ENCODE peak calls at places on chromosomes 3 and 15, in four cellular contexts. L is foreskin fibroblast, F is NCI-H1694 treated with DMSO at 0.1 percent for 48 hours, W is nucleus accumbens. E is an unnamed sample.

GRCh38 chr3:187368251-187368733 is at the start of gene RTP4:
- DNase-seq in L (peak; percentile 33), F (no peak), W (peak; percentile 23), E (no peak)

GRCh38 chr3:170565495-170565894 is 20.4 kb downstream of the SLC7A14 start:
- DNase-seq in L (no peak), F (no peak), W (no peak), E (no peak)

GRCh38 chr3:99388736-99389135 is 249.7 kb upstream of the COL8A1 start:
- DNase-seq in L (no peak), F (no peak), W (no peak), E (no peak)

GRCh38 chr15:64699767-64700388 is 75.5 kb downstream of the RBPMS2 start:
- DNase-seq in L (peak; percentile 21), F (no peak), W (no peak), E (no peak)

GRCh38 chr15:85380860-85381535 is 595 bp downstream of the AKAP13 start:
- DNase-seq in L (peak; percentile 11), F (no peak), W (no peak), E (no peak)

GRCh38 chr3:81375921-81376320 is 385.5 kb downstream of the GBE1 start:
- DNase-seq in L (no peak), F (no peak), W (no peak), E (no peak)

GRCh38 chr15:74541494-74542191 is 623 bp downstream of the ARID3B start:
- DNase-seq in L (peak; percentile 57), F (no peak), W (no peak), E (peak; percentile 29)

GRCh38 chr15:51492528-51492927 is 130.0 kb downstream of the DMXL2 start:
- DNase-seq in L (no peak), F (no peak), W (no peak), E (no peak)

GRCh38 chr15:42919308-42919707 is 1.3 kb downstream of the TTBK2 start:
- DNase-seq in L (no peak), F (no peak), W (no peak), E (no peak)

GRCh38 chr3:38497026-38497425 is 886 bp downstream of the EXOG start:
- DNase-seq in L (no peak), F (no peak), W (no peak), E (peak; percentile 2)

GRCh38 chr3:161171639-161172552 is 49.2 kb upstream of the NMD3 start:
- DNase-seq in L (no peak), F (no peak), W (no peak), E (no peak)

GRCh38 chr3:47976135-47976758 is 40.0 kb downstream of the MAP4 start:
- DNase-seq in L (no peak), F (no peak), W (no peak), E (no peak)

GRCh38 chr3:187957209-187957981 is 196.6 kb upstream of the LPP start:
- DNase-seq in L (no peak), F (no peak), W (no peak), E (no peak)

GRCh38 chr15:60299452-60300047 is 98.2 kb downstream of the ANXA2 start:
- DNase-seq in L (peak; percentile 31), F (peak; percentile 99), W (peak; percentile 50), E (peak; percentile 100)

GRCh38 chr15:74133703-74134386 is 3.5 kb downstream of the ISLR2 start:
- DNase-seq in L (no peak), F (no peak), W (no peak), E (no peak)

GRCh38 chr3:45938043-45938435 is 5.2 kb upstream of the CXCR6 start:
- DNase-seq in L (no peak), F (no peak), W (no peak), E (no peak)

GRCh38 chr3:114362815-114363214 is 69.0 kb downstream of the TIGIT start:
- DNase-seq in L (peak; percentile 20), F (peak; percentile 45), W (no peak), E (no peak)